ENCODE peak calls at places on chromosomes 5 and 9, in five cellular contexts. B is GM23248, J is AG04450, U is substantia nigra, N is PC-9. W is an unnamed sample.

GRCh38 chr9:76607730-76608475 is 148.9 kb downstream of the GCNT1 start:
- DNase-seq in U (no peak), N (no peak), J (no peak), B (no peak), W (no peak)

GRCh38 chr5:166497705-166498104 is 1793.7 kb upstream of the WWC1 start:
- DNase-seq in J (no peak), N (no peak), B (no peak), U (no peak), W (no peak)

GRCh38 chr5:98425626-98426025 is 347.8 kb upstream of the RGMB start:
- DNase-seq in B (no peak), J (no peak), N (no peak), U (no peak), W (no peak)

GRCh38 chr5:42059778-42060464 is 134.8 kb downstream of the FBXO4 start:
- DNase-seq in J (no peak), U (no peak), N (no peak), B (no peak), W (no peak)

GRCh38 chr9:34589656-34590375 is at the start of gene CNTFR:
- DNase-seq in U (peak), B (peak), J (no peak), N (no peak), W (no peak)

GRCh38 chr9:137446851-137447471 is 5.8 kb upstream of the ENTPD8 start:
- DNase-seq in U (no peak), N (no peak), B (peak), J (no peak), W (peak)

GRCh38 chr9:1001838-1002237 is 25.4 kb downstream of the DMRT3 start:
- DNase-seq in J (no peak), U (no peak), B (no peak), N (no peak), W (no peak)

GRCh38 chr9:95211028-95211427 is 106.5 kb downstream of the FANCC start:
- DNase-seq in U (no peak), J (no peak), B (no peak), N (no peak), W (no peak)

GRCh38 chr5:59357421-59357977 is 536.0 kb downstream of the PDE4D start:
- DNase-seq in N (no peak), U (no peak), B (no peak), J (no peak), W (no peak)

GRCh38 chr5:118981783-118982182 is 6.6 kb downstream of the DTWD2 start:
- DNase-seq in B (no peak), U (no peak), N (no peak), J (no peak), W (no peak)

GRCh38 chr5:23840083-23840482 is 332.7 kb downstream of the PRDM9 start:
- DNase-seq in U (no peak), B (peak), N (no peak), J (no peak), W (no peak)

GRCh38 chr5:148973455-148973854 is 89.4 kb downstream of the SH3TC2 start:
- DNase-seq in B (peak), N (peak), U (no peak), J (no peak), W (no peak)

GRCh38 chr5:145680169-145680568 is 155.0 kb downstream of the PRELID2 start:
- DNase-seq in U (no peak), J (no peak), N (no peak), B (no peak), W (no peak)

GRCh38 chr5:69450116-69450515 is 35.2 kb downstream of the MARVELD2 start:
- DNase-seq in J (peak), B (peak), U (no peak), N (peak), W (no peak)

GRCh38 chr9:16039103-16039987 is 486.5 kb downstream of the CCDC171 start:
- DNase-seq in N (no peak), B (no peak), U (no peak), J (no peak), W (no peak)

GRCh38 chr9:99660191-99660636 is 161.5 kb upstream of the NR4A3 start:
- DNase-seq in B (no peak), J (no peak), U (no peak), N (no peak), W (no peak)

DNA sequence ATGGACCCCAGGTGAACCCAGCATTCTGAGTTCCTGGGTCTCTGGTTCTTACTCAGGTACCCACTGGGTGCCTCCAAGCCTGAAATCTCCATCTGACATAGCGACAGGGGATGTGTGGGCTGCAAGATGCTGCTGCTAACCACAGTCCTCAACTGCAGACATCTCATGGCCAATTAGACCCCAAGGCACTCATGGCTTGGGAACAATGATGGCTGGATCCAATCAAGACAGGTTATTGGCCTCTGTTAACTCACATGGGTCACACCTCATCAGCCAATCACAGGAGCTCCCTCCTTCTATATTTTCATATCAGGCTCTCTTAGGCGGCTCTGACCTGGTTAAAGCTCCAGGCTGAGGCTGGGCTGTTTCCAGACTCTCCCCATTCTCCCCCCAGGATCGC is 57.0 kb downstream of the CXXC5 start:
- DNase-seq in J (no peak), U (no peak), N (no peak), B (no peak), W (no peak)
- H3K27ac ChIP-seq in J (no peak), U (no peak), N (no peak), B (no peak), W (no peak)

GRCh38 chr9:110742741-110743371 is 74.3 kb downstream of the MUSK start:
- DNase-seq in J (peak), U (no peak), N (no peak), B (peak), W (no peak)
- H3K27ac ChIP-seq in J (peak), U (peak), N (peak), B (peak), W (no peak)

GRCh38 chr5:152439791-152440190 is 34.7 kb upstream of the NMUR2 start:
- DNase-seq in B (no peak), N (no peak), U (no peak), J (no peak), W (no peak)
- H3K27ac ChIP-seq in B (no peak), N (no peak), U (peak), J (no peak), W (no peak)

GRCh38 chr5:143008032-143008431 is 237.9 kb downstream of the ARHGAP26 start:
- DNase-seq in J (no peak), U (no peak), B (no peak), N (no peak), W (no peak)
- H3K27ac ChIP-seq in J (no peak), U (no peak), B (peak), N (peak), W (no peak)

GRCh38 chr9:114275246-114275994 is 47.5 kb upstream of the ORM1 start:
- DNase-seq in U (no peak), B (peak), N (no peak), J (no peak), W (no peak)

GRCh38 chr9:114274217-114274616 is 48.7 kb upstream of the ORM1 start:
- DNase-seq in N (no peak), U (no peak), J (no peak), B (no peak), W (no peak)

GRCh38 chr9:114271556-114272510 is 51.1 kb upstream of the ORM1 start:
- DNase-seq in N (no peak), J (no peak), U (no peak), B (peak), W (no peak)

GRCh38 chr9:114273461-114273881 is 49.4 kb upstream of the ORM1 start:
- DNase-seq in B (peak), U (no peak), J (no peak), N (no peak), W (no peak)

DNA sequence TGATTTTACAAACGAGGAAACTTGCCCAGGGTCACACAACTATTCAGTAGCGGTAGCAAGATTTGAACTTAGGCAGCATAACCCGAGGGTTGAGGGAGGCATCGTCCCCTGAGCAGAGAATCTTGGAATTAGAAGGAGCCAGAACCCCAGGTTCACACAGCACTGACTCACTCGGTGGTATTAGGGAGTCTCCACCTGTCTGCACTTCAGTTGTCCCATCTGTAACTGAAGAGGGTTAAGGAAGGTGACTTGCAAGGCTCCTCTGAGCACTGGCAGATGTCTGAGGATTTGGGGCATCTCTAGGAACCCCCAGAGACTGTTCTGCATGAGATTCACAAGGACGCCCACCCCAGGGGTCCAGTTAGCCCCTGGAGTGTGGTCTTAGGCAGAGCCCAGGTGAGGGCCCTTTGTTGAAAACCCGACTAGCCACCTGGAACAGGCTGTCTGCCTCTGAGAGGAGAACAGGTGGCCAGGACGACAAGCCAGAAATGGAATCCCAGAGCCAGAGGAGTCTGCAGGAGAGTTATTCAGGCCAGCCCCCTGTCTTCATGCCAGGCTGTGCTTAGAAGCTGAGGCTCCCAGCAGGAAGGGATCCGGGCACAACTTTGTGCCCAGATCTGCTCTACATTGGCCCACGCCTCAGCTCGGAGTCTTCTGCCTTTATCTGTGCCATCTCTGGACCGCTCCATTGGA is 50.0 kb upstream of the ORM1 start:
- DNase-seq in U (no peak), B (no peak), N (no peak), J (no peak), W (no peak)
- H3K27ac ChIP-seq in U (no peak), B (no peak), N (no peak), J (no peak), W (no peak)

GRCh38 chr9:72884521-72884920 is 68.3 kb downstream of the ALDH1A1 start:
- DNase-seq in U (no peak), J (no peak), B (no peak), N (no peak), W (no peak)

GRCh38 chr9:72886386-72886785 is 66.5 kb downstream of the ALDH1A1 start:
- DNase-seq in U (no peak), B (no peak), J (no peak), N (no peak), W (no peak)

GRCh38 chr9:72880821-72881220 is 72.0 kb downstream of the ALDH1A1 start:
- DNase-seq in B (peak), J (no peak), U (no peak), N (no peak), W (no peak)

GRCh38 chr9:72883867-72884266 is 69.0 kb downstream of the ALDH1A1 start:
- DNase-seq in U (no peak), B (peak), J (no peak), N (no peak), W (no peak)

DNA sequence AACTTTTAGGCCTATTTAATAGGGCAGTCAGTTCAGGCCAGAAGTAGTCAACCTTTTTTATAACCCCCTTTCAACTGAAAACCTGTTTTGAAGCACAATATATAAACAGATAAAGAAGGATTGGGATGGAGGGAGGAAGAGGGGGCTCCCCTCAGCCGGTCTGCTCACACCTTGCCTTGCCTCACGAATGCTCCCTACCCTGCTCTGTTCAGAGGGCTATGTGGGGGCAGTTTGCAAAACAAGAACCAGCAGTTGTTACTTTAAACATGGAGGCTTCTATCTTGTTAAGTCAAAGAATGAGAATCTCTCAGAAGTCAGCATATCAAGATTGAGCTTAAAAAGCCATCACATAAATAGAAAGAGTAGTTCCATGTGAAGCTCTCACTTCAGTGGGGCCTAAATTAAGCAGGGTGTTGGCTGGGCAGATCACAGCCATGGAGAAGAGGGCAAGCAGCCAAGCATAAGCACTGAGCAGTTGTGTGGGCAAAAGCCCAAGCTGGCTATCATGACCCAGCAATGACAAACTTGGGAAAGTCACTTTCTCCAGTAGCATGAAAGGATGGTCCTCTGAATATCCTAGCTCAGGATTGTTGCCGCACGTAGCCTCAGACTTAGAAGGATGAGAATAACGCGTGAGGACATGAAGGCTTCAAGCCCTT is 70.6 kb downstream of the ALDH1A1 start:
- DNase-seq in U (no peak), N (no peak), J (no peak), B (peak), W (no peak)
- H3K27ac ChIP-seq in U (no peak), N (no peak), J (no peak), B (no peak), W (no peak)

W was measured in CD8-positive, alpha-beta memory T cell.